ENCODE peak calls at places on chromosomes 12 and 14, in four cellular contexts. One of them, this sample, is unnamed.

GRCh38 chr14:34436118-34436905 is 25.7 kb downstream of the SPTSSA start:
- DNase-seq in NCI-H2081: no peak
- DNase-seq in RKO: no peak
- DNase-seq in endothelial cell: no peak
- DNase-seq in this sample: no peak

GRCh38 chr12:162467-163307 is 51.3 kb downstream of the SLC6A12 start:
- DNase-seq in NCI-H2081: no peak
- DNase-seq in RKO: no peak
- DNase-seq in endothelial cell: no peak
- DNase-seq in this sample: no peak

GRCh38 chr12:40219760-40220159 is 5.0 kb upstream of the LRRK2 start:
- DNase-seq in RKO: no peak
- DNase-seq in endothelial cell: no peak
- DNase-seq in NCI-H2081: no peak
- DNase-seq in this sample: no peak

GRCh38 chr14:71438684-71439083 is 493.5 kb upstream of the RGS6 start:
- DNase-seq in RKO: no peak
- DNase-seq in endothelial cell: no peak
- DNase-seq in NCI-H2081: no peak
- DNase-seq in this sample: no peak

GRCh38 chr14:105070760-105071137 is 5.5 kb upstream of the GPR132 start:
- DNase-seq in RKO: no peak
- DNase-seq in endothelial cell: no peak
- DNase-seq in NCI-H2081: no peak
- DNase-seq in this sample: peak

GRCh38 chr14:64707661-64708060 is 3.4 kb downstream of the PLEKHG3 start:
- DNase-seq in NCI-H2081: no peak
- DNase-seq in RKO: peak
- DNase-seq in endothelial cell: no peak
- DNase-seq in this sample: peak

GRCh38 chr12:57620936-57621496 is 9.8 kb downstream of the ARHGEF25 start:
- DNase-seq in NCI-H2081: no peak
- DNase-seq in endothelial cell: peak
- DNase-seq in RKO: no peak
- DNase-seq in this sample: no peak

GRCh38 chr12:2124466-2125023 is 71.8 kb downstream of the CACNA1C start:
- DNase-seq in RKO: no peak
- DNase-seq in endothelial cell: no peak
- DNase-seq in NCI-H2081: no peak
- DNase-seq in this sample: no peak

GRCh38 chr14:55834390-55834789 is 254.4 kb downstream of the KTN1 start:
- DNase-seq in endothelial cell: no peak
- DNase-seq in RKO: no peak
- DNase-seq in NCI-H2081: no peak
- DNase-seq in this sample: no peak

GRCh38 chr14:88613552-88614010 is 50.7 kb downstream of the ZC3H14 start:
- DNase-seq in endothelial cell: no peak
- DNase-seq in NCI-H2081: peak
- DNase-seq in RKO: peak
- DNase-seq in this sample: peak

GRCh38 chr12:110785240-110785639 is 42.5 kb upstream of the PPP1CC start:
- DNase-seq in NCI-H2081: no peak
- DNase-seq in endothelial cell: no peak
- DNase-seq in RKO: no peak
- DNase-seq in this sample: no peak

GRCh38 chr12:123741937-123742572 is 20.0 kb upstream of the DNAH10 start:
- DNase-seq in RKO: no peak
- DNase-seq in NCI-H2081: no peak
- DNase-seq in endothelial cell: no peak
- DNase-seq in this sample: no peak

GRCh38 chr12:76299536-76300296 is 48.5 kb downstream of the BBS10 start:
- DNase-seq in RKO: no peak
- DNase-seq in NCI-H2081: no peak
- DNase-seq in endothelial cell: no peak
- DNase-seq in this sample: peak

GRCh38 chr12:78293039-78293686 is 462.5 kb downstream of the NAV3 start:
- DNase-seq in NCI-H2081: no peak
- DNase-seq in endothelial cell: no peak
- DNase-seq in RKO: no peak
- DNase-seq in this sample: no peak

GRCh38 chr12:124601699-124602098 is 34.3 kb upstream of the NCOR2 start:
- DNase-seq in RKO: no peak
- DNase-seq in endothelial cell: no peak
- DNase-seq in NCI-H2081: no peak
- DNase-seq in this sample: no peak

GRCh38 chr12:116882742-116883141 is 1.5 kb upstream of the HRK start:
- DNase-seq in RKO: no peak
- DNase-seq in NCI-H2081: peak
- DNase-seq in endothelial cell: no peak
- DNase-seq in this sample: peak

GRCh38 chr12:57627504-57628279 is 5.3 kb downstream of the B4GALNT1 start:
- DNase-seq in NCI-H2081: no peak
- DNase-seq in RKO: peak
- DNase-seq in endothelial cell: peak
- DNase-seq in this sample: no peak

GRCh38 chr12:108134744-108135143 is 5.7 kb downstream of the WSCD2 start:
- DNase-seq in RKO: no peak
- DNase-seq in endothelial cell: no peak
- DNase-seq in NCI-H2081: no peak
- DNase-seq in this sample: no peak

This sample was measured in ACHN.